ENCODE peak calls at places on chromosome 20, in six cellular contexts. One of them, this sample, is unnamed.

GRCh38 chr20:50844430-50845100 is 49.7 kb downstream of the BCAS4 start:
- DNase-seq in left lobe of liver: no peak
- DNase-seq in WERI-Rb-1: no peak
- DNase-seq in AG09319: no peak
- DNase-seq in EL: peak; percentile 80
- DNase-seq in CD4-positive, alpha-beta memory T cell: no peak
- DNase-seq in this sample: no peak

GRCh38 chr20:63572788-63573738 is 976 bp downstream of the HELZ2 start:
- DNase-seq in left lobe of liver: no peak
- DNase-seq in WERI-Rb-1: no peak
- DNase-seq in AG09319: no peak
- DNase-seq in EL: no peak
- DNase-seq in CD4-positive, alpha-beta memory T cell: no peak
- DNase-seq in this sample: no peak

GRCh38 chr20:47230811-47231256 is 125.7 kb downstream of the ZMYND8 start:
- DNase-seq in left lobe of liver: no peak
- DNase-seq in WERI-Rb-1: peak; percentile 84
- DNase-seq in AG09319: no peak
- DNase-seq in EL: peak; percentile 39
- DNase-seq in CD4-positive, alpha-beta memory T cell: no peak
- DNase-seq in this sample: no peak

GRCh38 chr20:46523696-46524328 is 10.5 kb upstream of the ZNF334 start:
- DNase-seq in left lobe of liver: no peak
- DNase-seq in WERI-Rb-1: no peak
- DNase-seq in AG09319: no peak
- DNase-seq in EL: no peak
- DNase-seq in CD4-positive, alpha-beta memory T cell: no peak
- DNase-seq in this sample: no peak

GRCh38 chr20:288956-289692 is 1.4 kb downstream of the C20orf96 start:
- DNase-seq in left lobe of liver: no peak
- DNase-seq in WERI-Rb-1: no peak
- DNase-seq in AG09319: no peak
- DNase-seq in EL: no peak
- DNase-seq in CD4-positive, alpha-beta memory T cell: no peak
- DNase-seq in this sample: no peak

GRCh38 chr20:2626853-2627541 is 25.4 kb upstream of the NOP56 start:
- DNase-seq in left lobe of liver: no peak
- DNase-seq in WERI-Rb-1: no peak
- DNase-seq in AG09319: peak; percentile 51
- DNase-seq in EL: peak; percentile 94
- DNase-seq in CD4-positive, alpha-beta memory T cell: no peak
- DNase-seq in this sample: no peak

GRCh38 chr20:45039470-45039811 is 61.5 kb downstream of the KCNS1 start:
- DNase-seq in left lobe of liver: no peak
- DNase-seq in WERI-Rb-1: no peak
- DNase-seq in AG09319: no peak
- DNase-seq in EL: no peak
- DNase-seq in CD4-positive, alpha-beta memory T cell: no peak
- DNase-seq in this sample: no peak

GRCh38 chr20:1711826-1712601 is 54.4 kb upstream of the SIRPG start:
- DNase-seq in left lobe of liver: no peak
- DNase-seq in WERI-Rb-1: no peak
- DNase-seq in AG09319: no peak
- DNase-seq in EL: no peak
- DNase-seq in CD4-positive, alpha-beta memory T cell: no peak
- DNase-seq in this sample: peak; percentile 74

GRCh38 chr20:38196592-38196991 is 31.5 kb upstream of the TGM2 start:
- DNase-seq in left lobe of liver: no peak
- DNase-seq in WERI-Rb-1: no peak
- DNase-seq in AG09319: peak; percentile 84
- DNase-seq in EL: peak; percentile 88
- DNase-seq in CD4-positive, alpha-beta memory T cell: no peak
- DNase-seq in this sample: no peak

GRCh38 chr20:62891111-62891510 is 29.5 kb upstream of the TCFL5 start:
- DNase-seq in left lobe of liver: no peak
- DNase-seq in WERI-Rb-1: no peak
- DNase-seq in AG09319: no peak
- DNase-seq in EL: no peak
- DNase-seq in CD4-positive, alpha-beta memory T cell: peak; percentile 51
- DNase-seq in this sample: no peak

GRCh38 chr20:11672959-11673358 is 244.7 kb upstream of the BTBD3 start:
- DNase-seq in left lobe of liver: no peak
- DNase-seq in WERI-Rb-1: no peak
- DNase-seq in AG09319: no peak
- DNase-seq in EL: no peak
- DNase-seq in CD4-positive, alpha-beta memory T cell: no peak
- DNase-seq in this sample: no peak

GRCh38 chr20:11796041-11796440 is 121.7 kb upstream of the BTBD3 start:
- DNase-seq in left lobe of liver: no peak
- DNase-seq in WERI-Rb-1: no peak
- DNase-seq in AG09319: no peak
- DNase-seq in EL: peak; percentile 8
- DNase-seq in CD4-positive, alpha-beta memory T cell: no peak
- DNase-seq in this sample: no peak

GRCh38 chr20:48750376-48750775 is 77.4 kb downstream of the PREX1 start:
- DNase-seq in left lobe of liver: no peak
- DNase-seq in WERI-Rb-1: no peak
- DNase-seq in AG09319: no peak
- DNase-seq in EL: no peak
- DNase-seq in CD4-positive, alpha-beta memory T cell: no peak
- DNase-seq in this sample: no peak

GRCh38 chr20:42366626-42367025 is 748.4 kb upstream of the CHD6 start:
- DNase-seq in left lobe of liver: no peak
- DNase-seq in WERI-Rb-1: peak; percentile 69
- DNase-seq in AG09319: no peak
- DNase-seq in EL: no peak
- DNase-seq in CD4-positive, alpha-beta memory T cell: no peak
- DNase-seq in this sample: no peak

GRCh38 chr20:61184194-61184593 is 67.9 kb upstream of the CDH4 start:
- DNase-seq in left lobe of liver: no peak
- DNase-seq in WERI-Rb-1: no peak
- DNase-seq in AG09319: no peak
- DNase-seq in EL: no peak
- DNase-seq in CD4-positive, alpha-beta memory T cell: no peak
- DNase-seq in this sample: peak; percentile 60

GRCh38 chr20:8388146-8388545 is 256.1 kb downstream of the PLCB1 start:
- DNase-seq in left lobe of liver: no peak
- DNase-seq in WERI-Rb-1: no peak
- DNase-seq in AG09319: peak; percentile 25
- DNase-seq in EL: peak; percentile 55
- DNase-seq in CD4-positive, alpha-beta memory T cell: no peak
- DNase-seq in this sample: no peak

GRCh38 chr20:49325981-49326380 is 48.1 kb upstream of the ZNFX1 start:
- DNase-seq in left lobe of liver: no peak
- DNase-seq in WERI-Rb-1: no peak
- DNase-seq in AG09319: peak; percentile 54
- DNase-seq in EL: peak; percentile 39
- DNase-seq in CD4-positive, alpha-beta memory T cell: no peak
- DNase-seq in this sample: no peak

GRCh38 chr20:31543966-31544598 is 29.8 kb downstream of the HM13 start:
- DNase-seq in left lobe of liver: no peak
- DNase-seq in WERI-Rb-1: no peak
- DNase-seq in AG09319: peak; percentile 95
- DNase-seq in EL: peak; percentile 94
- DNase-seq in CD4-positive, alpha-beta memory T cell: no peak
- DNase-seq in this sample: no peak

GRCh38 chr20:16864958-16865357 is 116.8 kb downstream of the OTOR start:
- DNase-seq in left lobe of liver: no peak
- DNase-seq in WERI-Rb-1: no peak
- DNase-seq in AG09319: no peak
- DNase-seq in EL: no peak
- DNase-seq in CD4-positive, alpha-beta memory T cell: no peak
- DNase-seq in this sample: no peak

GRCh38 chr20:49595811-49596545 is 28.0 kb upstream of the PTGIS start:
- DNase-seq in left lobe of liver: no peak
- DNase-seq in WERI-Rb-1: no peak
- DNase-seq in AG09319: no peak
- DNase-seq in EL: peak; percentile 81
- DNase-seq in CD4-positive, alpha-beta memory T cell: no peak
- DNase-seq in this sample: no peak

GRCh38 chr20:39108746-39109145 is 146.6 kb downstream of the DHX35 start:
- DNase-seq in left lobe of liver: no peak
- DNase-seq in WERI-Rb-1: no peak
- DNase-seq in AG09319: no peak
- DNase-seq in EL: peak; percentile 64
- DNase-seq in CD4-positive, alpha-beta memory T cell: no peak
- DNase-seq in this sample: no peak

GRCh38 chr20:48594533-48594932 is 233.3 kb downstream of the PREX1 start:
- DNase-seq in left lobe of liver: no peak
- DNase-seq in WERI-Rb-1: peak; percentile 47
- DNase-seq in AG09319: no peak
- DNase-seq in EL: no peak
- DNase-seq in CD4-positive, alpha-beta memory T cell: no peak
- DNase-seq in this sample: no peak

GRCh38 chr20:1061484-1062221 is 56.7 kb upstream of the PSMF1 start:
- DNase-seq in left lobe of liver: no peak
- DNase-seq in WERI-Rb-1: no peak
- DNase-seq in AG09319: no peak
- DNase-seq in EL: no peak
- DNase-seq in CD4-positive, alpha-beta memory T cell: no peak
- DNase-seq in this sample: no peak

GRCh38 chr20:64074184-64074789 is 5.0 kb downstream of the RGS19 start:
- DNase-seq in left lobe of liver: no peak
- DNase-seq in WERI-Rb-1: no peak
- DNase-seq in AG09319: no peak
- DNase-seq in EL: no peak
- DNase-seq in CD4-positive, alpha-beta memory T cell: no peak
- DNase-seq in this sample: no peak

GRCh38 chr20:51884561-51884960 is 82.2 kb upstream of the SALL4 start:
- DNase-seq in left lobe of liver: no peak
- DNase-seq in WERI-Rb-1: no peak
- DNase-seq in AG09319: no peak
- DNase-seq in EL: peak; percentile 16
- DNase-seq in CD4-positive, alpha-beta memory T cell: no peak
- DNase-seq in this sample: no peak

GRCh38 chr20:2397595-2398145 is 17.0 kb downstream of the TGM6 start:
- DNase-seq in left lobe of liver: no peak
- DNase-seq in WERI-Rb-1: peak; percentile 20
- DNase-seq in AG09319: no peak
- DNase-seq in EL: no peak
- DNase-seq in CD4-positive, alpha-beta memory T cell: no peak
- DNase-seq in this sample: no peak

GRCh38 chr20:24064915-24065314 is 76.3 kb upstream of the GGTLC1 start:
- DNase-seq in left lobe of liver: no peak
- DNase-seq in WERI-Rb-1: no peak
- DNase-seq in AG09319: no peak
- DNase-seq in EL: no peak
- DNase-seq in CD4-positive, alpha-beta memory T cell: no peak
- DNase-seq in this sample: no peak

GRCh38 chr20:11207749-11208502 is 534.1 kb upstream of the JAG1 start:
- DNase-seq in left lobe of liver: no peak
- DNase-seq in WERI-Rb-1: no peak
- DNase-seq in AG09319: no peak
- DNase-seq in EL: peak; percentile 91
- DNase-seq in CD4-positive, alpha-beta memory T cell: no peak
- DNase-seq in this sample: no peak